ENCODE peak calls at places on chromosomes 3 and 15, in seven cellular contexts. W is neural progenitor cell, R is mesothelial cell of epicardium, Q is body of pancreas, X is astrocyte of the spinal cord, P is GM12864, V is BE2C. G is an unnamed sample.

GRCh38 chr15:83747050-83747717 is 93.3 kb downstream of the ADAMTSL3 start:
- DNase-seq in W (peak; percentile 36), R (no peak), Q (peak; percentile 41), X (no peak), P (no peak), V (no peak), G (no peak)

GRCh38 chr3:128689060-128689459 is 36.9 kb upstream of the RAB7A start:
- DNase-seq in W (no peak), R (no peak), Q (no peak), X (no peak), P (no peak), V (no peak), G (no peak)

GRCh38 chr15:85533949-85534543 is 153.6 kb downstream of the AKAP13 start:
- DNase-seq in W (no peak), R (no peak), Q (peak; percentile 20), X (no peak), P (no peak), V (no peak), G (no peak)

GRCh38 chr3:84974347-84974746 is 15.6 kb downstream of the CADM2 start:
- DNase-seq in W (no peak), R (no peak), Q (no peak), X (no peak), P (no peak), V (no peak), G (no peak)

GRCh38 chr3:32899265-32899664 is 52.2 kb upstream of the CCR4 start:
- DNase-seq in W (no peak), R (no peak), Q (no peak), X (no peak), P (no peak), V (no peak), G (no peak)

GRCh38 chr3:11373645-11374044 is 101.4 kb downstream of the ATG7 start:
- DNase-seq in W (no peak), R (no peak), Q (no peak), X (no peak), P (no peak), V (no peak), G (no peak)

GRCh38 chr3:32842531-32842931 is 24.7 kb downstream of the TRIM71 start:
- DNase-seq in W (no peak), R (no peak), Q (no peak), X (no peak), P (no peak), V (no peak), G (no peak)

GRCh38 chr15:64883997-64884511 is 27.6 kb upstream of the ANKDD1A start:
- DNase-seq in W (no peak), R (peak; percentile 50), Q (peak; percentile 79), X (peak; percentile 71), P (no peak), V (peak; percentile 78), G (no peak)

GRCh38 chr15:23467110-23467600 is 20.1 kb upstream of the GOLGA6L2 start:
- DNase-seq in W (peak; percentile 6), R (no peak), Q (no peak), X (peak; percentile 21), P (no peak), V (no peak), G (no peak)
- TF ChIP-seq CTCF in W (peak; percentile 50), R (no peak), Q (peak; percentile 49), X (peak; percentile 19), P (peak; percentile 19), V (peak; percentile 41), G (peak; percentile 61)

GRCh38 chr15:67397139-67397538 is 123.8 kb upstream of the C15orf61 start:
- DNase-seq in W (no peak), R (no peak), Q (no peak), X (no peak), P (no peak), V (no peak), G (no peak)
- TF ChIP-seq CTCF in W (no peak), R (no peak), Q (no peak), X (no peak), P (no peak), V (no peak), G (no peak)

GRCh38 chr15:44243829-44244228 is 44.7 kb upstream of the GOLM2 start:
- DNase-seq in W (no peak), R (no peak), Q (no peak), X (no peak), P (no peak), V (no peak), G (no peak)
- TF ChIP-seq CTCF in W (peak; percentile 25), R (no peak), Q (no peak), X (peak; percentile 39), P (no peak), V (peak; percentile 29), G (no peak)

GRCh38 chr3:31449318-31449717 is 83.4 kb upstream of the STT3B start:
- DNase-seq in W (no peak), R (no peak), Q (no peak), X (no peak), P (no peak), V (no peak), G (no peak)

GRCh38 chr3:31448882-31449243 is 83.9 kb upstream of the STT3B start:
- DNase-seq in W (no peak), R (no peak), Q (no peak), X (no peak), P (no peak), V (no peak), G (no peak)

GRCh38 chr3:31446411-31446810 is 86.3 kb upstream of the STT3B start:
- DNase-seq in W (no peak), R (no peak), Q (no peak), X (no peak), P (no peak), V (no peak), G (no peak)

GRCh38 chr3:31450345-31450744 is 82.4 kb upstream of the STT3B start:
- DNase-seq in W (no peak), R (no peak), Q (no peak), X (no peak), P (no peak), V (no peak), G (no peak)

DNA sequence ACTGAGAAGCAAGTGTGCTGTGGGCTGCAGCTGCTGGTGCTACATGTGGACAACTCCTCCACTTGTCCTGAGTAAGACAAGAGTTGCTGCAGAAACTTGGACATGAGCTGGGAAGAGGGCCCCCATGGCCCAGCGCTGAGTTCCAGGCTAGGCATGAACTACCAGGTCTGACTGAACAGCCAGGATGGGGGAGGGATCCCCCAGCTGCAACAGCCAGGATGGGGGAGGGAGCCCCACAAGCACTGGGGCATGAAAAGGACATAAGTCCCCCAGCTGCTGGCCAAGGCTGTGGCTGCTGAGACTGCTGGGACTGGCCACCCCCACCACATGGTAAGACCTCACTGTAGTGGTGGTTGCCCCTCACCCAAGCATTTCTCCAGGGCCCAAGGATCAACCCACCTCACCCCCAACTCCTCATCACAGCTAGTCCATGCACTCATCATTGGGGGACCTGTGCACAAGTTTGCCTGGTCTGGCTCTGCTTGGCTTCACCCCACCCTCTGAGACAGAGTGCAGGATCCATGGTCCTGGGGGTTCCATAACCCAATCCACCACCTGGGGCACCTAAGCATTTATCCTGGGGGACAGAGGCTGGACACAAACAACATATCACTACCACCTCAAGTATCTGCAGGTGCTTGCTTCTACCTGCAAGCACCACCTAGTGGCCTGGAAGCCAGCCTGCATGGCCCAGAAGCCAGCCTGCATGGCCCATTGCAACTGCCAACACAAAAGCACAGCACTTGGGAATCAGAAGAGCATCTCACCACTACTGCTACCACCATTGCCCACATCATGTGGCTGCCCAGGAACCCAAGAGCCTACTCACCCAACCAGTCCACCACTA is 84.5 kb upstream of the STT3B start:
- DNase-seq in W (peak; percentile 48), R (no peak), Q (peak; percentile 10), X (peak; percentile 14), P (peak; percentile 47), V (no peak), G (no peak)
- TF ChIP-seq CTCF in W (peak; percentile 54), R (no peak), Q (no peak), X (peak; percentile 63), P (peak; percentile 86), V (peak; percentile 27), G (peak; percentile 31)

DNA sequence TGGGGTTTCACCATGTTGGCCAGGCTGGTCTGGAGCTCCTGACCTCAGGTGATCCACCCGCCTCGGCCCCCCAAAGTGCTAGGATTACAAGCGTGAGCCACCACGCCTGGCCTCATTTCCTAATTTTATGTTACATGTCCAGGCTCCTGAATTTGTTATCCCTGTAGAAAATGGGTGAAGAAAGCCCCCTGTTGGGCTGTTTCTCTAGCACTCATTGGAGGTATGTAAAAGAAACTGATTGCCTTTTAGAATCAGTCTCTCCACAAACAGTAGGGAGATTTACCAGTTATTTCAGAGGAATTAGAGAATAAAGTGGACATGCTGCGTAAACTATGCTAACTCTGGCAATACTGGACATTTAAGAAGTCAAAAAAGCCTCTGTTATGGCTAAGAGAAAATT is 364.1 kb upstream of the TBL1XR1 start:
- DNase-seq in W (no peak), R (no peak), Q (no peak), X (no peak), P (no peak), V (peak; percentile 32), G (no peak)
- TF ChIP-seq CTCF in W (no peak), R (no peak), Q (no peak), X (no peak), P (no peak), V (peak; percentile 43), G (no peak)

GRCh38 chr3:48268936-48269551 is 28.1 kb downstream of the ZNF589 start:
- DNase-seq in W (no peak), R (no peak), Q (no peak), X (no peak), P (no peak), V (no peak), G (no peak)
- TF ChIP-seq CTCF in W (no peak), R (no peak), Q (no peak), X (no peak), P (no peak), V (no peak), G (no peak)

DNA sequence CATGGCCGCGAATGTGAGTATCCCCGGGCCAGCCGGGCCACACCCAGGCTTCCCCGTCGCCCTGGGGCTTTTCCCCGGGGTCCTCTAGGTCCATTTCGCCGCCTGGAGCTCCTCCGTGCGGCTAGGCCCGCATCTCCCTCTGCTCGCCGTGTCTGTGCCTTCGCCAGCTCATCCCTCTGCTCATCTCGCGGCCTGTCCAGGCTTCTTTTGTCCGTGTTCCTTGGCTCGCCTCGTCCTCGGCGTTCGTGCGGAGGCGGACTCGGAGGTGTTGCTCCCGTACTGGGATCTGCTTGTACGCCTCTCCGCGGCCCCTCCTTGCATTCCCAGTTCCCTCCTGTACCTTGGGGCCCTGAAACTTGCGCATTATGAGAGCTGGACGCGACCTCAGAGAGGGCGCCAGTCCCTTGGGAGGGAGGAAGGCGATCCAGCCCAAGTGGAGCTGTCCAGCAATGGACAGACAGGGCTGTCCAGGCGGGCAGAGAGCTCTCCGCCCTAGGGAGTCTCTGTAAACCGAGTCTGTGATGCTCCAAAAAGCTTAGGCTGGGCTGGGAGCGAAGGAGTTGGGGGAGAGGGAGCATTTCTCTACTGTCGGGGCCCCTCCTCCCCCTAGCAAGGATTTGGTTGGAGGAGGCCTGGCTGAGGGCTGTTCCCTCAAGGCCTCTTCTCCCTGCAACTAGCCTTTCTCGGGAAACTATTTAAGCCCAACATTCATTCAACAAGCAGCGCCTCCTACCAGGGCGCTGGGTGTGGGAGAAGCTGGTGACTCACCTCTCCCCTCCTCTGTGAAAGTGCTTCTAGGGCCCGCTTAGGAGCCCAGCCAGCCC is 553 bp downstream of the TMEM43 start:
- DNase-seq in W (peak; percentile 87), R (no peak), Q (peak; percentile 70), X (peak; percentile 96), P (no peak), V (peak; percentile 44), G (peak; percentile 36)
- TF ChIP-seq CTCF in W (peak; percentile 13), R (no peak), Q (no peak), X (peak; percentile 21), P (no peak), V (no peak), G (no peak)

G was measured in glutamatergic neuron.